ENCODE peak calls at places on chromosomes 13 and 19, in six cellular contexts. One of them, this sample, is unnamed.

GRCh38 chr13:99501952-99502310 is 659 bp downstream of the TM9SF2 start:
- DNase-seq in AG09319: no peak
- DNase-seq in IMR-90: peak
- DNase-seq in choroid plexus epithelial cell: peak
- DNase-seq in foreskin fibroblast: peak
- DNase-seq in psoas muscle: peak
- DNase-seq in this sample: no peak

GRCh38 chr13:24683833-24684599 is 3.8 kb downstream of the ATP12A start:
- DNase-seq in AG09319: no peak
- DNase-seq in IMR-90: peak
- DNase-seq in choroid plexus epithelial cell: peak
- DNase-seq in foreskin fibroblast: peak
- DNase-seq in psoas muscle: peak
- DNase-seq in this sample: peak

GRCh38 chr19:19418548-19419260 is 13.2 kb downstream of the GATAD2A start:
- DNase-seq in AG09319: no peak
- DNase-seq in IMR-90: no peak
- DNase-seq in choroid plexus epithelial cell: no peak
- DNase-seq in foreskin fibroblast: no peak
- DNase-seq in psoas muscle: no peak
- DNase-seq in this sample: no peak

GRCh38 chr13:58343081-58343480 is 711.5 kb downstream of the PCDH17 start:
- DNase-seq in AG09319: no peak
- DNase-seq in IMR-90: no peak
- DNase-seq in choroid plexus epithelial cell: peak
- DNase-seq in foreskin fibroblast: no peak
- DNase-seq in psoas muscle: no peak
- DNase-seq in this sample: no peak

GRCh38 chr19:18496167-18496979 is 25.5 kb downstream of the ELL start:
- DNase-seq in AG09319: no peak
- DNase-seq in IMR-90: peak
- DNase-seq in choroid plexus epithelial cell: peak
- DNase-seq in foreskin fibroblast: peak
- DNase-seq in psoas muscle: no peak
- DNase-seq in this sample: peak

GRCh38 chr19:47109541-47110375 is 3.8 kb downstream of the ZC3H4 start:
- DNase-seq in AG09319: no peak
- DNase-seq in IMR-90: peak
- DNase-seq in choroid plexus epithelial cell: peak
- DNase-seq in foreskin fibroblast: peak
- DNase-seq in psoas muscle: no peak
- DNase-seq in this sample: peak

GRCh38 chr19:8832132-8833021 is at the start of the genes MBD3L1 and ZNF558:
- DNase-seq in AG09319: peak
- DNase-seq in IMR-90: peak
- DNase-seq in choroid plexus epithelial cell: peak
- DNase-seq in foreskin fibroblast: peak
- DNase-seq in psoas muscle: peak
- DNase-seq in this sample: peak

GRCh38 chr13:47858678-47859050 is 142.4 kb downstream of the SUCLA2 start:
- DNase-seq in AG09319: no peak
- DNase-seq in IMR-90: peak
- DNase-seq in choroid plexus epithelial cell: peak
- DNase-seq in foreskin fibroblast: peak
- DNase-seq in psoas muscle: no peak
- DNase-seq in this sample: no peak

GRCh38 chr19:47027586-47028371 is 8.1 kb downstream of the NPAS1 start:
- DNase-seq in AG09319: no peak
- DNase-seq in IMR-90: no peak
- DNase-seq in choroid plexus epithelial cell: no peak
- DNase-seq in foreskin fibroblast: no peak
- DNase-seq in psoas muscle: no peak
- DNase-seq in this sample: no peak

GRCh38 chr13:35345992-35346391 is 130.5 kb downstream of the MAB21L1 start:
- DNase-seq in AG09319: no peak
- DNase-seq in IMR-90: no peak
- DNase-seq in choroid plexus epithelial cell: no peak
- DNase-seq in foreskin fibroblast: no peak
- DNase-seq in psoas muscle: no peak
- DNase-seq in this sample: no peak

GRCh38 chr19:42316223-42317211 is 3.4 kb downstream of the TMEM145 start:
- DNase-seq in AG09319: no peak
- DNase-seq in IMR-90: peak
- DNase-seq in choroid plexus epithelial cell: peak
- DNase-seq in foreskin fibroblast: peak
- DNase-seq in psoas muscle: no peak
- DNase-seq in this sample: peak

GRCh38 chr13:75161804-75162203 is 320.2 kb downstream of the TBC1D4 start:
- DNase-seq in AG09319: no peak
- DNase-seq in IMR-90: no peak
- DNase-seq in choroid plexus epithelial cell: no peak
- DNase-seq in foreskin fibroblast: no peak
- DNase-seq in psoas muscle: no peak
- DNase-seq in this sample: no peak

GRCh38 chr19:17654993-17655392 is 33.2 kb downstream of the UNC13A start:
- DNase-seq in AG09319: no peak
- DNase-seq in IMR-90: no peak
- DNase-seq in choroid plexus epithelial cell: no peak
- DNase-seq in foreskin fibroblast: no peak
- DNase-seq in psoas muscle: no peak
- DNase-seq in this sample: peak

GRCh38 chr19:16068696-16069259 is 7.5 kb upstream of the TPM4 start:
- DNase-seq in AG09319: no peak
- DNase-seq in IMR-90: no peak
- DNase-seq in choroid plexus epithelial cell: no peak
- DNase-seq in foreskin fibroblast: no peak
- DNase-seq in psoas muscle: no peak
- DNase-seq in this sample: no peak

GRCh38 chr13:99066219-99066618 is 88.4 kb upstream of the DOCK9 start:
- DNase-seq in AG09319: no peak
- DNase-seq in IMR-90: no peak
- DNase-seq in choroid plexus epithelial cell: no peak
- DNase-seq in foreskin fibroblast: no peak
- DNase-seq in psoas muscle: no peak
- DNase-seq in this sample: no peak

GRCh38 chr19:2847507-2847906 is 6.2 kb downstream of the ZNF555 start:
- DNase-seq in AG09319: no peak
- DNase-seq in IMR-90: no peak
- DNase-seq in choroid plexus epithelial cell: no peak
- DNase-seq in foreskin fibroblast: no peak
- DNase-seq in psoas muscle: no peak
- DNase-seq in this sample: no peak
- TF ChIP-seq CTCF in AG09319: no peak
- TF ChIP-seq CTCF in IMR-90: no peak
- TF ChIP-seq CTCF in choroid plexus epithelial cell: no peak
- TF ChIP-seq CTCF in foreskin fibroblast: no peak
- TF ChIP-seq CTCF in psoas muscle: no peak
- TF ChIP-seq CTCF in this sample: no peak

GRCh38 chr19:5445667-5446066 is 9.6 kb upstream of the ZNRF4 start:
- DNase-seq in AG09319: no peak
- DNase-seq in IMR-90: no peak
- DNase-seq in choroid plexus epithelial cell: no peak
- DNase-seq in foreskin fibroblast: no peak
- DNase-seq in psoas muscle: no peak
- DNase-seq in this sample: no peak

GRCh38 chr19:5445071-5445470 is 10.1 kb upstream of the ZNRF4 start:
- DNase-seq in AG09319: no peak
- DNase-seq in IMR-90: no peak
- DNase-seq in choroid plexus epithelial cell: no peak
- DNase-seq in foreskin fibroblast: no peak
- DNase-seq in psoas muscle: no peak
- DNase-seq in this sample: no peak

GRCh38 chr19:5443723-5444122 is 11.5 kb upstream of the ZNRF4 start:
- DNase-seq in AG09319: no peak
- DNase-seq in IMR-90: no peak
- DNase-seq in choroid plexus epithelial cell: no peak
- DNase-seq in foreskin fibroblast: no peak
- DNase-seq in psoas muscle: no peak
- DNase-seq in this sample: no peak

GRCh38 chr19:5447700-5448311 is 7.4 kb upstream of the ZNRF4 start:
- DNase-seq in AG09319: no peak
- DNase-seq in IMR-90: no peak
- DNase-seq in choroid plexus epithelial cell: no peak
- DNase-seq in foreskin fibroblast: no peak
- DNase-seq in psoas muscle: no peak
- DNase-seq in this sample: no peak

DNA sequence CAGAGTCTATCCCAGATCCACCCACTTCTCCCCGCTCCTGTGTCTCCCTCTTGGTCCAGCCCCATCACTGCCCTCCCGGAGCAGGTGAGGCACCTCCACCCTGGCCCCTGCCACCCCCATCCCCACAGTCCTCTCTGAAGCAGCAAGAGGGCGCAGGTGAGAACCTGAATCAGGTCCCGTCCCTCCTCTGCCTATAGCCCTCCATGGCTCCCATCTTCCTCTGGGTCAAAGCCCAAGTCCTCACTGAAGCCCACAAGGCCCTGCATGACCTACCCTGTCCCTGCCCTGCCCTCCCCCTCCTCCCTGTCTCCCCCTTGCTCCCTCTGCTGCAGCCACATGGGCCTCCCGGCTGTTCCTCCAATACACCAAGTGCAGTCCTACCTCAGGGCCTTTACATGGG is 10.8 kb upstream of the ZNRF4 start:
- DNase-seq in AG09319: no peak
- DNase-seq in IMR-90: no peak
- DNase-seq in choroid plexus epithelial cell: no peak
- DNase-seq in foreskin fibroblast: no peak
- DNase-seq in psoas muscle: no peak
- DNase-seq in this sample: no peak
- TF ChIP-seq CTCF in AG09319: no peak
- TF ChIP-seq CTCF in IMR-90: no peak
- TF ChIP-seq CTCF in choroid plexus epithelial cell: no peak
- TF ChIP-seq CTCF in foreskin fibroblast: no peak
- TF ChIP-seq CTCF in psoas muscle: no peak
- TF ChIP-seq CTCF in this sample: no peak

GRCh38 chr19:51971624-51972023 is 15.0 kb downstream of the ZNF350 start:
- DNase-seq in AG09319: no peak
- DNase-seq in IMR-90: peak
- DNase-seq in choroid plexus epithelial cell: peak
- DNase-seq in foreskin fibroblast: peak
- DNase-seq in psoas muscle: no peak
- DNase-seq in this sample: peak
- TF ChIP-seq CTCF in AG09319: no peak
- TF ChIP-seq CTCF in IMR-90: no peak
- TF ChIP-seq CTCF in choroid plexus epithelial cell: no peak
- TF ChIP-seq CTCF in foreskin fibroblast: no peak
- TF ChIP-seq CTCF in psoas muscle: no peak
- TF ChIP-seq CTCF in this sample: no peak

DNA sequence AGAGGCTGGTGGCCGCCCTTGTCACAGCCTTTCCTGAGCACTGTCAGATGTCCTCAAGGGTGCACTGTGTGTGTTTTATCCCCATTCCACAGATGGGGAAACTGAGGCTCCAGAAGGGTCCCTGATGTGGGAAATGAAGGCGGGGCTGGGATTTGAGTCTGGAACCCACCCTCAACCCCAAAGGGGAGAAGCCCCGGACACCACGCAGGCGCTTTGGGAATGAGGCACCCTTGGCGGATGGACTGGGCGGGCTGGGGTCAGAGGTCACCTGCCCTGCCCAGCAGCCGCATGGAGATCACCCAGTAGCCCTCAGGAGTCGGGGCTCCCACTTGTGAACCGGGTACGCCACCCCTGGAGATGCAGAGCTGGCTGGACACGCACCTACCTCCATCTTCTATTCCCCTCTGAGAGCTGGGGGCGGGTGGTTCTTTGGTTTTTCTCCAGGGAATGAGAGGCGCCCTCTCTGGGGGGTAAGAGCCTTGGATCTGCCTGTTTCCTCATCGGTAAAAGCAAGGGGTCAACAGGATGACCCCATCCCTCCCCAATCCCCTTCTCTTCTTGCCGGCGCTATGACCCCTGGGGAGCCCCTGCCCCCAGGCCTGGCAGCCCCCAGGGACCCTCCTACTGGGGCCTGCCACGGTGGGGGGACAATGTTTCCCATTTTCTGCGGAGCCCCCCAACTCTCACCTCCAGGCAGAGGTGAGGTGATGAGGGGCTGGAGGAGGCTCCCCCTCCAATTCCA is 8.3 kb upstream of the ONECUT3 start:
- DNase-seq in AG09319: no peak
- DNase-seq in IMR-90: no peak
- DNase-seq in choroid plexus epithelial cell: no peak
- DNase-seq in foreskin fibroblast: no peak
- DNase-seq in psoas muscle: no peak
- DNase-seq in this sample: no peak
- TF ChIP-seq CTCF in AG09319: no peak
- TF ChIP-seq CTCF in IMR-90: no peak
- TF ChIP-seq CTCF in choroid plexus epithelial cell: no peak
- TF ChIP-seq CTCF in foreskin fibroblast: no peak
- TF ChIP-seq CTCF in psoas muscle: no peak
- TF ChIP-seq CTCF in this sample: no peak

GRCh38 chr19:53649746-53650593 is 18.2 kb downstream of the DPRX start:
- DNase-seq in AG09319: no peak
- DNase-seq in IMR-90: no peak
- DNase-seq in choroid plexus epithelial cell: no peak
- DNase-seq in foreskin fibroblast: no peak
- DNase-seq in psoas muscle: no peak
- DNase-seq in this sample: no peak
- TF ChIP-seq CTCF in AG09319: no peak
- TF ChIP-seq CTCF in IMR-90: no peak
- TF ChIP-seq CTCF in choroid plexus epithelial cell: no peak
- TF ChIP-seq CTCF in foreskin fibroblast: no peak
- TF ChIP-seq CTCF in psoas muscle: no peak
- TF ChIP-seq CTCF in this sample: no peak

GRCh38 chr13:109949395-109949794 is 163.0 kb upstream of the IRS2 start:
- DNase-seq in AG09319: no peak
- DNase-seq in IMR-90: peak
- DNase-seq in choroid plexus epithelial cell: no peak
- DNase-seq in foreskin fibroblast: peak
- DNase-seq in psoas muscle: no peak
- DNase-seq in this sample: no peak
- TF ChIP-seq CTCF in AG09319: no peak
- TF ChIP-seq CTCF in IMR-90: no peak
- TF ChIP-seq CTCF in choroid plexus epithelial cell: no peak
- TF ChIP-seq CTCF in foreskin fibroblast: no peak
- TF ChIP-seq CTCF in psoas muscle: no peak
- TF ChIP-seq CTCF in this sample: no peak

DNA sequence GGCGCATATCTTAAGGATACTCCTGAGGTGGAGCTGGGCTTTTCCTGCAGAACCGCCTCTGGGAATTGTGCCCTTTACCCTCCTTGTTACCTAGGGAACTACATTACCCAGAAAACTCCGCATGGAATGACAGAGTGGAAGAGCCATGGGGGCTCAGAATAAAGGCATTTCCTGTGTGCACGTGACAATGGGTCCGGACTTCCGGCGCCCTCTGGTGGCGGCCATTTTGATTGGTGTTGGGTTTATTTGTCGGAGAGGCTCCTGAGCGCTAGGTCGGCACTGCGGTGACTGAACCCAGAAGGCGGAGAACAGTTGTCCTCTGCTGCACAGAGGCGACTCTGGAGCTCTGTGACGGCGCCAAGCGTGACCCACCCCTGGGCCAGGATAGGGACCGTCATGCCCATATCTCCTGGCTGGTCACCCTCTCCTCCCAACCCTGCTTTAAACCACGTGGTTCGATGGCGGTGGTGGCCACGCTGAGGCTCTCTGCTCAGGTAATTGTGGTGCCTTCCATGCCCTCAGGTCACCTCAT is at the start of gene ZNF587B:
- DNase-seq in AG09319: no peak
- DNase-seq in IMR-90: peak
- DNase-seq in choroid plexus epithelial cell: peak
- DNase-seq in foreskin fibroblast: peak
- DNase-seq in psoas muscle: peak
- DNase-seq in this sample: no peak
- TF ChIP-seq CTCF in AG09319: peak
- TF ChIP-seq CTCF in IMR-90: peak
- TF ChIP-seq CTCF in choroid plexus epithelial cell: peak
- TF ChIP-seq CTCF in foreskin fibroblast: no peak
- TF ChIP-seq CTCF in psoas muscle: peak
- TF ChIP-seq CTCF in this sample: no peak

This sample was measured in Calu3.